ENCODE peak calls at places on chromosomes 6 and 20, in six cellular contexts. Z, A, O, C, P and S are unnamed samples.

GRCh38 chr6:160461641-160462040 is 113.5 kb downstream of the SLC22A3 start:
- DNase-seq in P (no peak), C (peak; percentile 16), Z (peak; percentile 42), A (no peak), O (no peak), S (no peak)

GRCh38 chr6:134170844-134171243 is 118.4 kb upstream of the SLC2A12 start:
- DNase-seq in P (no peak), A (peak; percentile 23), O (no peak), Z (peak; percentile 64), C (peak; percentile 51), S (no peak)

GRCh38 chr6:66496659-66497058 is 789.6 kb upstream of the EYS start:
- DNase-seq in C (no peak), O (no peak), P (no peak), Z (peak; percentile 11), A (no peak), S (no peak)

GRCh38 chr6:14001329-14002012 is 76.7 kb downstream of the RNF182 start:
- DNase-seq in A (no peak), P (peak; percentile 95), Z (peak; percentile 93), C (peak; percentile 99), O (no peak), S (no peak)

GRCh38 chr6:152420696-152421095 is 216.5 kb downstream of the SYNE1 start:
- DNase-seq in P (no peak), A (no peak), Z (no peak), O (no peak), C (no peak), S (no peak)

GRCh38 chr6:142861711-142862110 is 83.3 kb downstream of the HIVEP2 start:
- DNase-seq in A (no peak), Z (no peak), P (no peak), C (no peak), O (no peak), S (no peak)

GRCh38 chr20:62262064-62262463 is 23.7 kb downstream of the OSBPL2 start:
- DNase-seq in P (no peak), C (no peak), Z (no peak), O (no peak), A (no peak), S (no peak)

GRCh38 chr6:14118444-14118843 is 872 bp downstream of the CD83 start:
- DNase-seq in Z (no peak), P (no peak), A (no peak), C (no peak), O (no peak), S (no peak)

GRCh38 chr20:38723069-38723981 is 961 bp upstream of the SLC32A1 start:
- DNase-seq in P (no peak), O (no peak), Z (peak; percentile 65), C (no peak), A (no peak), S (no peak)

GRCh38 chr6:26195924-26196845 is 109.0 kb downstream of the HFE start:
- DNase-seq in A (peak; percentile 34), C (peak; percentile 23), P (no peak), Z (peak; percentile 24), O (no peak), S (no peak)

GRCh38 chr6:80540700-80541099 is 434.2 kb downstream of the BCKDHB start:
- DNase-seq in O (no peak), A (no peak), C (peak; percentile 13), P (no peak), Z (no peak), S (no peak)

GRCh38 chr6:22451960-22452359 is 117.4 kb upstream of the HDGFL1 start:
- DNase-seq in O (no peak), A (no peak), Z (no peak), P (no peak), C (no peak), S (no peak)

GRCh38 chr20:61936701-61937131 is 129.0 kb downstream of the TAF4 start:
- DNase-seq in O (no peak), P (no peak), C (no peak), Z (no peak), A (no peak), S (peak; percentile 57)

GRCh38 chr6:70221025-70221714 is 81.7 kb downstream of the COL9A1 start:
- DNase-seq in O (no peak), A (peak; percentile 27), C (peak; percentile 20), P (no peak), Z (peak; percentile 15), S (no peak)

GRCh38 chr6:15996030-15996429 is 132.9 kb upstream of the MYLIP start:
- DNase-seq in A (no peak), O (no peak), Z (peak; percentile 25), C (no peak), P (no peak), S (no peak)

GRCh38 chr6:85300581-85300980 is 149.3 kb upstream of the NT5E start:
- DNase-seq in C (no peak), Z (no peak), O (no peak), A (no peak), P (no peak), S (no peak)

GRCh38 chr20:2006452-2007381 is 12.9 kb upstream of the PDYN start:
- DNase-seq in O (no peak), P (no peak), A (peak; percentile 25), Z (peak; percentile 65), C (peak; percentile 30), S (no peak)

GRCh38 chr20:38013891-38014290 is 19.4 kb downstream of the TTI1 start:
- DNase-seq in C (no peak), A (no peak), P (no peak), Z (no peak), O (no peak), S (no peak)

GRCh38 chr6:158475344-158476302 is 84.3 kb upstream of the TMEM181 start:
- DNase-seq in A (peak; percentile 39), C (peak; percentile 57), O (peak; percentile 88), P (peak; percentile 68), Z (peak; percentile 78), S (no peak)

GRCh38 chr20:57082546-57082945 is 183.9 kb downstream of the BMP7 start:
- DNase-seq in Z (no peak), C (no peak), A (no peak), P (no peak), O (no peak), S (no peak)

GRCh38 chr6:36028887-36029324 is 1.3 kb downstream of the MAPK14 start:
- DNase-seq in O (no peak), A (peak; percentile 71), P (peak; percentile 54), Z (peak; percentile 84), C (peak; percentile 77), S (peak; percentile 83)

GRCh38 chr20:1665345-1665744 is 7.8 kb upstream of the SIRPG start:
- DNase-seq in P (no peak), C (no peak), A (no peak), Z (no peak), O (no peak), S (no peak)

GRCh38 chr20:23340524-23340923 is 10.1 kb upstream of the NXT1 start:
- DNase-seq in O (no peak), P (peak; percentile 14), C (peak; percentile 69), A (peak; percentile 24), Z (peak; percentile 78), S (peak; percentile 78)